ENCODE peak calls at places on chromosomes 1 and 21, in ten cellular contexts. H is ureter, N is DMS79 treated with DMSO at 0.1 percent for 48 hours, C is NCI-H2081, I is A549, A is natural killer cell, P is lung, Y is NCI-H460, L is HS-5, R is nucleus accumbens. D is an unnamed sample.

GRCh38 chr1:196685506-196685905 is 33.7 kb downstream of the CFH start:
- DNase-seq in H (no peak), P (no peak), R (no peak), Y (no peak), L (no peak), C (no peak), A (no peak), N (no peak), I (no peak), D (no peak)

GRCh38 chr1:180932373-180932772 is 19.7 kb downstream of the KIAA1614 start:
- DNase-seq in L (no peak), A (no peak), I (no peak), R (no peak), C (no peak), Y (no peak), H (no peak), N (no peak), P (no peak), D (no peak)

GRCh38 chr1:53688703-53689102 is 50.3 kb downstream of the GLIS1 start:
- DNase-seq in A (no peak), Y (no peak), C (no peak), N (no peak), P (no peak), L (no peak), R (no peak), H (no peak), I (peak; percentile 16), D (no peak)

GRCh38 chr1:108644984-108645383 is 15.9 kb downstream of the HENMT1 start:
- DNase-seq in L (no peak), P (no peak), H (peak; percentile 65), C (no peak), N (peak; percentile 61), R (no peak), A (peak; percentile 44), I (no peak), Y (no peak), D (peak; percentile 71)

GRCh38 chr1:41629571-41629970 is 145.1 kb upstream of the EDN2 start:
- DNase-seq in A (no peak), Y (no peak), C (no peak), R (no peak), L (peak; percentile 70), N (no peak), P (no peak), I (no peak), H (no peak), D (no peak)

GRCh38 chr1:89104147-89104546 is 21.8 kb downstream of the GBP2 start:
- DNase-seq in R (no peak), Y (no peak), P (no peak), L (peak; percentile 46), N (no peak), C (no peak), A (no peak), I (no peak), H (no peak), D (no peak)

GRCh38 chr1:29342351-29342750 is 106.0 kb downstream of the PTPRU start:
- DNase-seq in H (no peak), R (no peak), A (no peak), N (no peak), I (no peak), C (no peak), L (no peak), Y (no peak), P (no peak), D (no peak)

GRCh38 chr1:27603320-27603961 is 503 bp downstream of the AHDC1 start:
- DNase-seq in N (peak; percentile 69), P (no peak), H (no peak), C (peak; percentile 54), R (no peak), Y (no peak), I (peak; percentile 35), A (peak; percentile 42), L (peak; percentile 44), D (peak; percentile 33)

GRCh38 chr1:52032124-52032784 is 1.4 kb downstream of the KTI12 start:
- DNase-seq in L (no peak), R (no peak), P (no peak), H (no peak), I (peak; percentile 8), A (no peak), C (no peak), N (peak; percentile 65), Y (no peak), D (no peak)

GRCh38 chr1:28577052-28577678 is 14.9 kb upstream of the RAB42 start:
- DNase-seq in P (no peak), L (no peak), A (no peak), R (no peak), N (no peak), Y (no peak), C (no peak), H (no peak), I (no peak), D (no peak)

GRCh38 chr21:20790113-20790512 is 208.1 kb upstream of the NCAM2 start:
- DNase-seq in L (no peak), C (no peak), P (no peak), H (no peak), R (no peak), N (no peak), Y (no peak), A (no peak), I (no peak), D (no peak)

GRCh38 chr1:192702212-192702993 is 66.5 kb downstream of the RGS13 start:
- DNase-seq in R (no peak), L (peak; percentile 60), C (no peak), P (no peak), H (no peak), Y (peak; percentile 65), A (no peak), N (no peak), I (peak; percentile 43), D (no peak)

GRCh38 chr1:112808861-112809684 is 93.9 kb upstream of the PPM1J start:
- DNase-seq in I (peak; percentile 79), L (peak; percentile 22), Y (peak; percentile 38), P (peak; percentile 70), C (peak; percentile 12), N (peak; percentile 51), A (peak; percentile 58), H (peak; percentile 61), R (peak; percentile 58), D (peak; percentile 17)

GRCh38 chr1:183270541-183271141 is 84.6 kb downstream of the LAMC2 start:
- DNase-seq in L (no peak), P (no peak), H (no peak), Y (peak; percentile 98), R (no peak), I (no peak), A (no peak), N (no peak), C (no peak), D (no peak)

GRCh38 chr1:88029142-88029541 is 654.9 kb upstream of the PKN2 start:
- DNase-seq in N (no peak), Y (no peak), H (no peak), R (no peak), I (peak; percentile 2), L (no peak), A (no peak), C (no peak), P (no peak), D (no peak)

GRCh38 chr1:58976294-58976693 is 192.4 kb upstream of the JUN start:
- DNase-seq in A (no peak), R (no peak), P (no peak), L (no peak), C (no peak), H (no peak), I (no peak), Y (no peak), N (no peak), D (no peak)

GRCh38 chr1:18726388-18726787 is 95.7 kb downstream of the PAX7 start:
- DNase-seq in R (no peak), N (no peak), L (no peak), Y (no peak), H (no peak), C (no peak), A (no peak), P (no peak), I (no peak), D (no peak)

GRCh38 chr1:30868833-30869435 is 39.6 kb downstream of the SDC3 start:
- DNase-seq in H (no peak), N (no peak), P (no peak), C (no peak), R (no peak), L (no peak), Y (no peak), A (peak; percentile 22), I (no peak), D (no peak)